ENCODE peak calls at places on chromosome 21, in eight cellular contexts. T, V, J, P, L, U, Z and O are unnamed samples.

GRCh38 chr21:26719750-26720149 is 125.5 kb downstream of the ADAMTS1 start:
- DNase-seq in U (no peak), J (no peak), L (no peak), P (no peak), V (no peak), T (peak; percentile 41), Z (no peak), O (no peak)

GRCh38 chr21:40146201-40146890 is 279.1 kb downstream of the PCP4 start:
- DNase-seq in T (peak; percentile 50), J (no peak), L (no peak), U (no peak), V (no peak), P (no peak), Z (no peak), O (peak; percentile 8)

GRCh38 chr21:44815852-44816628 is 1.8 kb downstream of the SUMO3 start:
- DNase-seq in U (no peak), P (peak; percentile 31), J (no peak), Z (no peak), L (no peak), V (no peak), T (no peak), O (no peak)

GRCh38 chr21:46559291-46559983 is 45.4 kb downstream of the S100B start:
- DNase-seq in P (no peak), U (no peak), T (no peak), V (no peak), L (no peak), J (peak; percentile 77), Z (no peak), O (no peak)

GRCh38 chr21:32281531-32281930 is 2.7 kb upstream of the MIS18A start:
- DNase-seq in V (no peak), T (no peak), P (no peak), J (no peak), L (no peak), U (no peak), Z (no peak), O (no peak)

GRCh38 chr21:43934116-43934515 is 69.1 kb downstream of the AGPAT3 start:
- DNase-seq in L (no peak), T (no peak), J (no peak), U (no peak), Z (no peak), V (no peak), P (no peak), O (no peak)

GRCh38 chr21:41568606-41569385 is 60.8 kb upstream of the TMPRSS2 start:
- DNase-seq in T (no peak), Z (no peak), L (no peak), V (no peak), J (no peak), P (no peak), U (no peak), O (no peak)

GRCh38 chr21:44082648-44083436 is 24.4 kb upstream of the PWP2 start:
- DNase-seq in P (no peak), L (no peak), J (no peak), U (no peak), V (no peak), T (no peak), Z (no peak), O (no peak)

GRCh38 chr21:35011681-35012080 is 37.4 kb downstream of the RUNX1 start:
- DNase-seq in U (peak; percentile 70), Z (no peak), T (no peak), P (no peak), L (peak; percentile 43), V (no peak), J (no peak), O (peak; percentile 64)

GRCh38 chr21:25342811-25343210 is 264.5 kb downstream of the MRPL39 start:
- DNase-seq in J (no peak), T (no peak), U (peak; percentile 36), V (peak; percentile 28), Z (no peak), P (no peak), L (no peak), O (no peak)

GRCh38 chr21:35940074-35940927 is 120.0 kb downstream of the SETD4 start:
- DNase-seq in U (peak; percentile 81), L (peak; percentile 40), J (peak; percentile 21), Z (peak; percentile 35), V (peak; percentile 57), T (peak; percentile 74), P (peak; percentile 6), O (peak; percentile 90)